ENCODE peak calls at places on chromosomes 16 and 17, in seven cellular contexts. P is activated T-helper 1 cell treated with Interleukin-2 at 50 U/mL for 16 hours; O is OCI-M1; M is GDM1; B is activated naive CD4-positive, alpha-beta T cell; T is HFFc6; Y is WTC11. N is an unnamed sample.

GRCh38 chr17:9520649-9521435 is 54.8 kb downstream of the STX8 start:
- DNase-seq in P (no peak), O (peak), M (no peak), B (no peak), T (no peak), Y (no peak), N (no peak)

GRCh38 chr17:78998311-78999055 is 11.1 kb downstream of the CANT1 start:
- DNase-seq in P (no peak), O (no peak), M (no peak), B (no peak), T (no peak), Y (no peak), N (peak)

GRCh38 chr17:21352981-21353265 is 23.2 kb upstream of the KCNJ12 start:
- DNase-seq in P (no peak), O (no peak), M (no peak), B (no peak), T (no peak), Y (no peak), N (peak)

GRCh38 chr16:67428146-67428731 is 2.7 kb upstream of the HSD11B2 start:
- DNase-seq in P (peak), O (peak), M (no peak), B (peak), T (peak), Y (peak), N (peak)

GRCh38 chr17:55751720-55752250 is 934 bp downstream of the PCTP start:
- DNase-seq in P (no peak), O (no peak), M (no peak), B (no peak), T (no peak), Y (no peak), N (no peak)

GRCh38 chr16:51900221-51900780 is 646.6 kb downstream of the TOX3 start:
- DNase-seq in P (no peak), O (no peak), M (no peak), B (no peak), T (no peak), Y (no peak), N (no peak)

GRCh38 chr16:47617732-47618131 is 156.6 kb downstream of the PHKB start:
- DNase-seq in P (no peak), O (no peak), M (no peak), B (no peak), T (no peak), Y (no peak), N (no peak)

GRCh38 chr17:13513039-13513405 is 88.7 kb downstream of the HS3ST3A1 start:
- DNase-seq in P (no peak), O (no peak), M (no peak), B (no peak), T (no peak), Y (no peak), N (no peak)

GRCh38 chr17:74369221-74369620 is 1.9 kb downstream of the GPR142 start:
- DNase-seq in P (peak), O (no peak), M (peak), B (peak), T (no peak), Y (peak), N (no peak)

GRCh38 chr16:83914091-83914710 is 15.3 kb downstream of the MLYCD start:
- DNase-seq in P (no peak), O (no peak), M (no peak), B (no peak), T (no peak), Y (no peak), N (no peak)

GRCh38 chr16:15610369-15610871 is 32.5 kb downstream of the MARF1 start:
- DNase-seq in P (no peak), O (no peak), M (no peak), B (no peak), T (no peak), Y (no peak), N (no peak)

GRCh38 chr17:80967404-80967872 is 24.2 kb upstream of the CHMP6 start:
- DNase-seq in P (no peak), O (no peak), M (no peak), B (no peak), T (no peak), Y (no peak), N (no peak)

GRCh38 chr16:21314339-21314738 is 36.2 kb upstream of the CRYM start:
- DNase-seq in P (no peak), O (no peak), M (no peak), B (no peak), T (no peak), Y (no peak), N (no peak)

GRCh38 chr17:75061055-75061438 is 14.0 kb downstream of the KCTD2 start:
- DNase-seq in P (no peak), O (no peak), M (no peak), B (no peak), T (no peak), Y (no peak), N (no peak)

GRCh38 chr17:59287887-59288286 is 43.6 kb upstream of the YPEL2 start:
- DNase-seq in P (no peak), O (no peak), M (no peak), B (no peak), T (no peak), Y (no peak), N (no peak)

GRCh38 chr17:4858880-4859260 is 25.7 kb downstream of the MINK1 start:
- DNase-seq in P (no peak), O (no peak), M (no peak), B (no peak), T (peak), Y (peak), N (peak)

GRCh38 chr16:46916980-46917379 is 32.8 kb downstream of the GPT2 start:
- DNase-seq in P (no peak), O (peak), M (no peak), B (no peak), T (no peak), Y (no peak), N (no peak)

GRCh38 chr17:73482251-73482661 is 162.0 kb downstream of the SDK2 start:
- DNase-seq in P (no peak), O (no peak), M (no peak), B (no peak), T (no peak), Y (no peak), N (no peak)

GRCh38 chr17:38601539-38602351 is 4.0 kb downstream of the SRCIN1 start:
- DNase-seq in P (no peak), O (no peak), M (no peak), B (no peak), T (no peak), Y (peak), N (no peak)

GRCh38 chr16:17476414-17477259 is 5.9 kb upstream of the XYLT1 start:
- DNase-seq in P (peak), O (peak), M (peak), B (peak), T (peak), Y (peak), N (no peak)

GRCh38 chr16:82694239-82694874 is 67.6 kb downstream of the CDH13 start:
- DNase-seq in P (no peak), O (no peak), M (no peak), B (no peak), T (peak), Y (no peak), N (no peak)

N was measured in cardiac septum.